ENCODE peak calls at places on chromosomes 13 and 19, in five cellular contexts. M is A549, I is body of pancreas, L is IMR-90, C is spleen. U is an unnamed sample.

GRCh38 chr19:50803633-50804419 is 13.6 kb downstream of the ACP4 start:
- DNase-seq in M (no peak), I (no peak), C (no peak), L (no peak), U (no peak)

GRCh38 chr13:98482476-98483444 is 94.1 kb downstream of the STK24 start:
- DNase-seq in M (no peak), C (no peak), L (peak), I (peak), U (peak)

GRCh38 chr13:64709079-64709478 is 2521.1 kb downstream of the PCDH9 start:
- DNase-seq in C (no peak), M (no peak), I (no peak), L (no peak), U (no peak)

GRCh38 chr13:94312511-94313191 is 166.8 kb downstream of the DCT start:
- DNase-seq in M (no peak), L (no peak), C (no peak), I (no peak), U (peak)

GRCh38 chr13:101785858-101786257 is 333.4 kb downstream of the ITGBL1 start:
- DNase-seq in I (peak), L (peak), C (no peak), M (peak), U (no peak)

GRCh38 chr13:45623516-45624090 is 8.1 kb upstream of the ERICH6B start:
- DNase-seq in L (peak), M (peak), I (no peak), C (no peak), U (no peak)

GRCh38 chr19:29083863-29084262 is 129.1 kb downstream of the UQCRFS1 start:
- DNase-seq in I (no peak), M (no peak), C (no peak), L (no peak), U (no peak)

GRCh38 chr13:25752957-25753540 is 298.8 kb downstream of the SHISA2 start:
- DNase-seq in M (no peak), I (peak), L (peak), C (no peak), U (peak)

GRCh38 chr13:42760949-42761348 is 20.4 kb upstream of the FAM216B start:
- DNase-seq in L (peak), C (no peak), M (no peak), I (peak), U (no peak)

GRCh38 chr19:28170066-28170465 is 1042.9 kb downstream of the UQCRFS1 start:
- DNase-seq in M (no peak), I (no peak), C (no peak), L (no peak), U (no peak)

GRCh38 chr13:94992277-94992989 is 280.1 kb upstream of the SOX21 start:
- DNase-seq in M (no peak), L (no peak), C (no peak), I (no peak), U (no peak)

GRCh38 chr19:29260477-29261317 is 47.7 kb upstream of the UQCRFS1 start:
- DNase-seq in I (peak), C (no peak), M (no peak), L (peak), U (no peak)

GRCh38 chr13:107993239-107993948 is 221.9 kb downstream of the LIG4 start:
- DNase-seq in I (no peak), L (no peak), M (no peak), C (no peak), U (no peak)

GRCh38 chr19:46404039-46404883 is 9.1 kb downstream of the CCDC8 start:
- DNase-seq in M (peak), I (peak), L (peak), C (peak), U (peak)

GRCh38 chr19:2424686-2425621 is 2.4 kb downstream of the TIMM13 start:
- DNase-seq in C (peak), L (peak), I (peak), M (no peak), U (peak)

GRCh38 chr13:76917096-76917495 is 30.9 kb upstream of the KCTD12 start:
- DNase-seq in C (no peak), M (no peak), I (no peak), L (peak), U (no peak)

GRCh38 chr13:79723462-79724116 is 242.6 kb downstream of the NDFIP2 start:
- DNase-seq in L (no peak), I (no peak), C (no peak), M (no peak), U (no peak)

GRCh38 chr13:57640582-57640981 is 9.0 kb downstream of the PCDH17 start:
- DNase-seq in L (no peak), I (no peak), M (no peak), C (no peak), U (no peak)

GRCh38 chr19:4064551-4065260 is 2.0 kb downstream of the ZBTB7A start:
- DNase-seq in I (peak), C (peak), M (no peak), L (no peak), U (peak)

GRCh38 chr19:50493171-50493570 is 16.5 kb upstream of the GARIN5A start:
- DNase-seq in I (no peak), C (peak), M (no peak), L (no peak), U (no peak)

GRCh38 chr13:97574926-97575325 is 141.0 kb downstream of the RAP2A start:
- DNase-seq in I (peak), M (no peak), L (peak), C (no peak), U (no peak)

GRCh38 chr13:82717249-82717648 is 1165.0 kb downstream of the SLITRK1 start:
- DNase-seq in C (no peak), M (no peak), I (no peak), L (peak), U (no peak)

GRCh38 chr13:50677687-50678463 is 165.6 kb downstream of the DLEU7 start:
- DNase-seq in I (no peak), L (peak), C (no peak), M (no peak), U (no peak)

GRCh38 chr19:2507109-2507508 is 31.2 kb downstream of the GADD45B start:
- DNase-seq in I (peak), C (no peak), L (peak), M (peak), U (no peak)

GRCh38 chr13:24693862-24694471 is 13.8 kb downstream of the ATP12A start:
- DNase-seq in M (peak), L (peak), C (no peak), I (peak), U (no peak)

GRCh38 chr13:111556496-111556895 is 236.1 kb downstream of the TEX29 start:
- DNase-seq in M (no peak), L (no peak), I (no peak), C (no peak), U (no peak)

GRCh38 chr13:92473736-92474465 is 752.7 kb upstream of the GPC6 start:
- DNase-seq in M (no peak), L (no peak), C (no peak), I (no peak), U (no peak)

GRCh38 chr13:29472317-29472961 is 123.0 kb downstream of the SLC7A1 start:
- DNase-seq in C (no peak), M (peak), L (peak), I (peak), U (no peak)

GRCh38 chr13:26037302-26037701 is 14.5 kb downstream of the SHISA2 start:
- DNase-seq in I (peak), C (no peak), L (no peak), M (no peak), U (no peak)

GRCh38 chr13:104414181-104414580 is 1348.0 kb upstream of the SLC10A2 start:
- DNase-seq in I (no peak), L (no peak), C (no peak), M (no peak), U (no peak)

GRCh38 chr13:104408733-104409132 is 1342.5 kb upstream of the SLC10A2 start:
- DNase-seq in C (no peak), M (no peak), I (no peak), L (peak), U (no peak)
- H3K27ac ChIP-seq in C (no peak), M (no peak), I (no peak), L (no peak), U (no peak)

GRCh38 chr19:34230833-34231232 is 23.5 kb upstream of the GARRE1 start:
- DNase-seq in L (no peak), C (no peak), M (no peak), I (no peak), U (no peak)
- TF ChIP-seq POLR2A in L (no peak), C (no peak), M (no peak), I (no peak), U (no peak)

DNA sequence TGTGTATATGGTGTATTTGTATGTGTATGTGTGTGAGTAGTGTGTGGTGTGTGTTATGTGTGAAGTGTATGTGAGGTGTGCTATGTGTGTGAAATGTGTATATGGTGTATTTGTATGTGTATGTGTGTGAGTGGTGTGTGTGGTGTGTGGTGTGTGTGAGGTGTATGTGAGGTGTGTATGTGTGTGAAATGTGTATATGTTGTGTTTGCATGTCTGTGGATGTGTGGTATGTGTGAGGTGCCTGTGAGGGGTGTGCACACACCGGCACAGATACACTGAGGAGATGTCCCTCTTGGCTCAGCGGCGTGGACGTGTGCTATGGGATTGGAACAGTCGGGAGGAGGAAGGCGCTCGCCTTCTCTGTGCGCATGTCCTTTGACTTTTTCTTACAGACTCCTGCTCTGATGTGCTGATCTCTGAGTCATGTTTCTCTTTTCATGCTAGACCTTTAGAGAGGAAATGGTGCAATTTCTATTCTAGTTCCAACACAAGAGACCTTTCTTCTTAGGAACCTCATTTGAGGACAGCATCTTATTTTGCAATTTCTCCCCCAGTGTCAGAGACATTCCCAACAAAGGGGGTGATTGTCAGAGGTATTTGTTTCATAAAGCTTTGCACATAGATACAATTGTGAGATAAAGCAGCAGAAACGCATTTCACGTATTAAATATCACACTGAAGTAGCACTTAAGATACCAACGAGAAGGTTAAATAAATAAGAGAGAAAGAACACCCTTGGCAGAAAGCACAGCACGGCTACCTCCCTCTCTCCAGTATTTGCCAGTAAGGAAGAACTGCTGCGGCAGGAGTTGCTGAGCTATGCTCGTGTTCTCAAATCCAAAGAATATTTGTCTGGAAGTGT is 11.3 kb upstream of the TNFRSF19 start:
- DNase-seq in I (peak), L (peak), C (no peak), M (peak), U (peak)
- H3K4me3 ChIP-seq in I (no peak), L (peak), C (no peak), M (peak), U (no peak)

GRCh38 chr19:40282920-40283319 is 2.2 kb downstream of the AKT2 start:
- DNase-seq in C (peak), I (no peak), M (no peak), L (peak), U (no peak)
- H3K27ac ChIP-seq in C (peak), I (peak), M (no peak), L (no peak), U (no peak)

GRCh38 chr13:33330483-33330882 is 44.9 kb upstream of the STARD13 start:
- DNase-seq in C (no peak), L (no peak), I (no peak), M (no peak), U (no peak)
- TF ChIP-seq POLR2A in C (no peak), L (no peak), I (no peak), M (no peak), U (no peak)

DNA sequence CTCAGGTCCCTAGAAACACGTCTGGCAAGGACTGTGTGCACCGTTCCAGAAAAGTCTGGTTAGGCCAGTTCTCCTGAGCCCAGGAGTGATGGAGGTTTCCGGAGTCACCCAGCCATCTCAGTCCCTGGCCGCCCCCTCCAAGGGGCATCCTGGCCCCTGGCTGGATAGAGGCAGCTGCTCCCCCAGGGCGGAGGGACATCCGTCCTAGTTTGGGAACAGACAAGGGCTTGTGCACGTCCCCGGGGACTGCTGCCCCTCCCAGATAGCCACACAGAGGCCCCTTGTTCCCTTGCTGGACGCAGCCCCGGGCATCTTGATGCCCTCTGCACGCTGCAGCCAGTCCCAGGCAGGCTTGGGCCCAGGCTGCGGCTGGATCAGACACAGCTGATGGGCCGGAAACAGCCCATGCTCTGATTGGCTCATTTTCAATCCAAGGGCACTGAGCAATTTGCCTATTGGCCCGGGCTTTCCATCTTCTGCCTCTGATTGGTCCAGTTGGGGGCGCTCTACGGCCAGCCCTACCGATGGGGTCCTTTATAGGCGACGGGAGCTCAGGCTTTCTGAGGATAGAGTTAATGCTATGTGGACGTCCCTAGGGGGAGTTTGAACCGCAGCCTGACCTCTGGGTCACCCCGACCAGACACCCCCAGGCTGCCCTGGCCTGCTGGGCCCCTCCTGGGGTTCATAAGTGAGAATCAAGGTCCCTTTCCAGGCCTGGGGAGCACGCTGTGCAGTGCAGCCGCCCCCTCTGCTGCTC is 3.7 kb downstream of the S1PR2 start:
- DNase-seq in L (no peak), M (no peak), C (no peak), I (peak), U (peak)
- H3K4me3 ChIP-seq in L (no peak), M (no peak), C (no peak), I (no peak), U (peak)

GRCh38 chr13:110231348-110232047 is 75.5 kb downstream of the COL4A1 start:
- DNase-seq in L (no peak), I (no peak), M (no peak), C (no peak), U (no peak)
- H3K27ac ChIP-seq in L (no peak), I (peak), M (no peak), C (peak), U (no peak)

DNA sequence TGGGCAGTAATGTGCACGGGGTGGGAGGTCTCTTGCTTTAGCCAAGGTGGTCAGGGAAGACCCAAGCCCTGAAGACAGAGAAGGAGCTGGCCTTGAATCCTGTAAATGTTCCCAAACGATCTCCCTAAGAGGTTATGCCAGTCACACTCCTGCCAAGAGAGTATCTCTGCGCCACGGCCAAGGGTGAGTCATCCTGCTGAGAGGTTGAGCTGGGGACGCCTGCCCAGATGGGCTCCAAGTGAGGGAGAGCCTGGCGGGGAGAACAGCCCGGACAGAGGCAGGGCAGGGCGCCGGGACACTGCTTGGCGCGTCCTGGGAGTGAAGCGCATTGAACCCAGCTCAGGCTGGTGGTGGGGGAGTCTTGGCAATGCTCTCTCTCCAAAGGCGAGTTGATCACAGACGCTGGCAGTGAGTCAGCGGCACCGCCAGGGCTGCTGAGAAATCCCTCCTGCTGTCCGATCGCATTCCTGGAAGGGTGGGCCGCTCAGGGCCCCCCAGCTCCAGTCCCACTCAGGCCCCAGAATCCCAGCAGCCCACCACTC is 16.4 kb downstream of the SULT2B1 start:
- DNase-seq in M (peak), C (no peak), L (peak), I (peak), U (peak)
- TF ChIP-seq POLR2A in M (peak), C (no peak), L (no peak), I (peak), U (no peak)

GRCh38 chr19:13054605-13055212 is 47.9 kb downstream of the LYL1 start:
- DNase-seq in M (no peak), C (no peak), I (no peak), L (no peak), U (peak)
- H3K4me3 ChIP-seq in M (no peak), C (no peak), I (no peak), L (no peak), U (peak)

GRCh38 chr13:51988988-51989618 is 22.1 kb downstream of the ATP7B start:
- DNase-seq in M (no peak), L (no peak), C (no peak), I (no peak), U (no peak)
- H3K27ac ChIP-seq in M (no peak), L (no peak), C (no peak), I (no peak), U (no peak)

U was measured in ovary.